ENCODE peak calls at places on chromosomes 13 and 19, in eight cellular contexts. T is PC-9; W is CD8-positive, alpha-beta T cell; P is Peyer's patch; M is fibroblast of lung; C is mesendoderm; V is neural progenitor cell; K is psoas muscle. F is an unnamed sample. For H3K4me1, the result is how much of the 10 kb centered on the place peaks cover.

GRCh38 chr19:35757231-35757748 is 461 bp upstream of the HSPB6 start:
- DNase-seq in T (no peak), W (no peak), P (peak), M (peak), C (peak), V (peak), K (peak), F (no peak)

GRCh38 chr13:40190656-40191100 is 475.8 kb downstream of the FOXO1 start:
- DNase-seq in T (no peak), W (peak), P (peak), M (peak), C (peak), V (peak), K (no peak), F (peak)

GRCh38 chr13:111158136-111158805 is 43.2 kb downstream of the ARHGEF7 start:
- DNase-seq in T (peak), W (no peak), P (no peak), M (peak), C (no peak), V (no peak), K (no peak), F (no peak)

GRCh38 chr13:99122171-99122570 is 78.5 kb upstream of the UBAC2 start:
- DNase-seq in T (no peak), W (no peak), P (no peak), M (no peak), C (no peak), V (no peak), K (no peak), F (no peak)

GRCh38 chr19:7699003-7699402 is 2.9 kb downstream of the FCER2 start:
- DNase-seq in T (no peak), W (no peak), P (no peak), M (no peak), C (no peak), V (no peak), K (no peak), F (no peak)

GRCh38 chr13:75838366-75839017 is 202.4 kb downstream of the LMO7 start:
- DNase-seq in T (no peak), W (no peak), P (no peak), M (no peak), C (no peak), V (no peak), K (no peak), F (no peak)

GRCh38 chr13:30191491-30192100 is 115.8 kb downstream of the KATNAL1 start:
- DNase-seq in T (no peak), W (no peak), P (no peak), M (peak), C (no peak), V (no peak), K (no peak), F (no peak)

GRCh38 chr13:113224486-113224885 is 15.1 kb downstream of the CUL4A start:
- DNase-seq in T (no peak), W (no peak), P (no peak), M (no peak), C (no peak), V (no peak), K (no peak), F (no peak)

GRCh38 chr13:111503905-111504695 is 183.7 kb downstream of the TEX29 start:
- DNase-seq in T (no peak), W (no peak), P (no peak), M (no peak), C (no peak), V (no peak), K (no peak), F (no peak)

GRCh38 chr19:54434862-54435174 is 14.2 kb upstream of the LENG8 start:
- DNase-seq in T (no peak), W (no peak), P (no peak), M (no peak), C (no peak), V (no peak), K (no peak), F (no peak)

GRCh38 chr19:40523322-40524047 is 53.2 kb upstream of the SHKBP1 start:
- DNase-seq in T (peak), W (no peak), P (peak), M (peak), C (peak), V (peak), K (peak), F (peak)

GRCh38 chr19:4929186-4929585 is 19.9 kb downstream of the UHRF1 start:
- DNase-seq in T (no peak), W (no peak), P (no peak), M (peak), C (no peak), V (no peak), K (no peak), F (no peak)

GRCh38 chr13:96575423-96576320 is 418.6 kb downstream of the OXGR1 start:
- DNase-seq in T (no peak), W (no peak), P (no peak), M (no peak), C (no peak), V (no peak), K (no peak), F (no peak)

GRCh38 chr19:3785464-3785937 is 680 bp downstream of the MATK start:
- DNase-seq in T (no peak), W (no peak), P (no peak), M (no peak), C (no peak), V (peak), K (no peak), F (no peak)

GRCh38 chr19:29014857-29015436 is 198.0 kb downstream of the UQCRFS1 start:
- DNase-seq in T (no peak), W (no peak), P (no peak), M (no peak), C (peak), V (no peak), K (no peak), F (no peak)

GRCh38 chr13:45121421-45121820 is 1.1 kb downstream of the GTF2F2 start:
- DNase-seq in T (no peak), W (no peak), P (no peak), M (peak), C (peak), V (peak), K (no peak), F (no peak)

GRCh38 chr13:40920826-40921225 is 98.3 kb downstream of the ELF1 start:
- DNase-seq in T (no peak), W (no peak), P (no peak), M (peak), C (no peak), V (no peak), K (no peak), F (no peak)

GRCh38 chr19:3162418-3163229 is 15.9 kb upstream of the S1PR4 start:
- DNase-seq in T (no peak), W (no peak), P (no peak), M (no peak), C (peak), V (no peak), K (no peak), F (no peak)

GRCh38 chr19:6057651-6058365 is 52.5 kb downstream of the RFX2 start:
- DNase-seq in T (no peak), W (no peak), P (no peak), M (no peak), C (no peak), V (no peak), K (no peak), F (no peak)
- H3K27ac ChIP-seq in T (peak), W (no peak), P (peak), M (peak), C (no peak), V (no peak), K (peak), F (no peak)

GRCh38 chr19:6528544-6529121 is 2.2 kb upstream of the TNFSF9 start:
- DNase-seq in T (no peak), W (no peak), P (peak), M (no peak), C (peak), V (no peak), K (peak), F (no peak)
- H3K4me1 ChIP-seq in T (under half), W (under half), P (under half), M (under half), C (under half), V (under half), K (under half), F (under half)

GRCh38 chr13:87677043-87677333 is 5.8 kb downstream of the SLITRK5 start:
- DNase-seq in T (no peak), W (no peak), P (no peak), M (no peak), C (no peak), V (no peak), K (no peak), F (no peak)
- H3K4me3 ChIP-seq in T (no peak), W (no peak), P (no peak), M (no peak), C (no peak), V (peak), K (no peak), F (no peak)

DNA sequence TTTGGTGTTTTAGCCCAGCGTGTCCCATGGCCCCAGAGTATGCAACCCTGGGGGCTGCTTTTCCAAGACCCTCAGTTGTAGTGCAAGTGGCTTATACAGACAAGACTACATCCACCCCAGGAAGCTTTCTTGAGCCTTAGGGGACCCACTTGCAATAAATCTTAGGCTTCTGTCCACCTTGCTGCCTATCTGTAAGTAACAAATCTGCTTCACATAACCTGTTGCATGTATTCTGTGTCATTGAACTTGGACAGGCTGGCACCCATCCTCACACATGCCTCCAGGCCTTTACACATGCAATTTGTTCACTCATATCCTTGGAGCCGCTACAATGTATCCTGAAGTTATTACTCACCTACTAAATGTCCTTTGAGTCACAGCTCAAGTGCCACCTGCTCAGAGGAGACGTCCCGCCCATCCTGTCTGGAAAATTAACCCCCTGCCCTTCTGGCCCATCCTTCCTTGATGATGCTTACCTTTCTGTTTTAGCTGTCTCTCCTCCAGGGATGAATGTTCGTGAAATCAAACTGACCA is 101.2 kb downstream of the ZNF536 start:
- DNase-seq in T (no peak), W (no peak), P (no peak), M (no peak), C (no peak), V (no peak), K (no peak), F (no peak)
- H3K27ac ChIP-seq in T (no peak), W (no peak), P (no peak), M (no peak), C (no peak), V (no peak), K (no peak), F (no peak)

DNA sequence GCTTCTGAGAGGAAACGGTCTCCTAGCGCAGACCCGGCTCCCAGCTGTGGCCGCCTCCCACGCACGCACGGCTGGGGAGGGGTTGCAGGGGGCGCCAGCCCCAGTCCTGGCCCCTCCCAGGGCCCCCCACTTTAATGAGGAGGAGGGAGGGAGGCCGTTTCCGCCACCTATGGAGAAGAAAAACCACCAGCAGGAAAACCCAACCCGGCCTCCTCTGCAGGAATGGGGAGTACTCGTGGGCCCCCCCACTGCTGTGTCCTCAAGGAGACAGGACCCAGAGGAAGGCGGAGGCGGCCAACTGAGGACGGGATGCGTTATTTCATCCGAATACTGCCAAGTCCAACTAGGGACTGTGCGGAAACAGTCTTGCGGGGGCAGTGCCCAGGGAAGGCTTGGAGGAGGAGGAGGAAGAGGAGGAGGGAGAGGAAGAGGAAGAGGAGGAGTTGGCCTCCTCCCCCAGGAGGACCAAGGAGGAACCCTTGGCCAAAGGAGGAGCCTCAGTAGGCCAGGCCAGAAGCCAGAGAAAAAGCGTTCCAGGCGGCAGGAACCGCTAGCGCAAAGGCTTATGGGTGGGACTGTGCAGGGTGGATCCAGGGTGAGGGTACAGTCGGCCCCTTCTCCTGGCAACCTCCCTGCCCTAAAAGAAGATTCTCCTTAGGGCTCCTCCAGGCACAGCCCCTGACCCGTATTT is 3.9 kb upstream of the SSBP4 start:
- DNase-seq in T (no peak), W (no peak), P (no peak), M (peak), C (no peak), V (no peak), K (peak), F (peak)
- H3K4me1 ChIP-seq in T (under half), W (half or more), P (under half), M (under half), C (under half), V (under half), K (under half), F (half or more)

DNA sequence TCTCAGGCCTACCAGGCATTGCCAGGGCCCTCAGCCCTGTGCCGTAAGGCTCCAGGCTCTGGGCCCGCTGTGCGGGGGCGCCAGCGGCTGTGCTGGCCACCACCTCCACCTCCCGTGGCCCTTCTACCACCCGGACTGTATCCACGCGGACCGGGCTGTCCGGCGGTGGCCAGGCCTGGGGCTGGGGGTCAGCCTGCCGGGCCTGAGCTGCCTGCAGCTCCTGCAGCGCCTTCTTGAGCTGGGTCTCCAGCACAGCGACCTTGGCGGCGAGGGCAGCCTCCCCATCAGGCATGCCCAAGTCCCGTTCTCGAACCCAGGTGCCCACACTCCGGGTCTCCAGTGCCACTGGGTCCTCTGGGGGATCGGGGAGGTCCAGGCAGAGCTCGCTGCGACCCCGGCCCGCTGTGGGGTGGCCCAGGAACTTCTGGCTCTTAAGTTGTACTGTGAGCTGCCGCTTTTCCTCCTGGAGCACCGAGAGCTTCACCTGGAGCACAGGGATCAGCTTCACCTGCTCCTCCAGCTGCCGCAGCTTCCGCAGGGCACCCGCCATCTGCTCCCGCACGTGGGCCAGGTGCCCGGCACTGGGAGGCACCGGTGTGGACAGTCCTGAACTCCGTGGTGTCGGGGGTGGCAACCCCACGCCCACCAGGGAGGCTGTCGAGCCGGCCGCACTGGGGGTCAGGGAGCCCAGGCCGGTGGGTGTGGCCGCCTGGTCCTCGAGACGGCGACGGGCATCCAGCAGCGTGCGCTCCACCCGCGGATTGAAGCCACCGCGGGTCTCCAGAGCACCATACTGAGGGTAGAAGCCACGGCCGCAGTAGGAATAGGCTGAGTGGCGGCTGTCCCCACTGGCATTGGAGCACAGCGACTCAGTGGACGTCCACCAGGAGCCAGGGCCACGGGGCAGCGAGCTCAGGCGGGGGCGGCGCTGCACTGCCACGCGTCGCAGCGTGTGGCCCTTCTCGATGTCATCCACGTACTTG is 4.1 kb downstream of the KANK2 start:
- DNase-seq in T (no peak), W (no peak), P (no peak), M (no peak), C (no peak), V (no peak), K (no peak), F (no peak)
- H3K4me3 ChIP-seq in T (no peak), W (no peak), P (no peak), M (no peak), C (no peak), V (no peak), K (no peak), F (no peak)

DNA sequence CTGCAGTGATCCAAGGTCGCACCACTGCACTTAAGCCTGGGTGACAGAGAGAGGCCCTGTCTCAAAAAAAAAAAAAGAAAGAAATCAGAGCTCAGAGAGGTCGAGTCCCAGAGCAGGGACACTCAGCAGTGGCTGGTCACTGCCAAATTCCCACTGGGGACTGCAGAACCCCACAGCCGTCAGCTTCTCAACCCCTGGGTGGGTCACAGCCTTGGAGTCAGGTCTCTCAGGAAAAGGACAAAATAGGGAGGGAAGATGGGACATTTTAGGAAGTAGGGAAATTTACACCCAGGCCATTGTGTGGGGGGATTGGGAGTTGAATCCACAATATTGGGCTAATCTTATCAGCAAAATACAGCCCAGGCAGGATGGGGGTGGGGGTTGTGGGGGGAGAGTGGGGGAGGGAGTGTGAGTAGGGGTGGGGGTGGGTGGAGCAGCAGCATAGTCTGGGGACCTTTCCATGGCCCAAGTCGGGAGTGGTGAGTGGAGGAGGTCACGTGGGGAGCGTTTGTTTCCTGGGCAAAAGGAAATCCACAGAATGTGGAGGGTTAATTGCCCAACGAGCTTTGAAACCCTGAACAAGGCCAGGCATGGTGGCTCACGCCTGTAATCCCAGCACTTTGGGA is 5.0 kb upstream of the CCDC194 start:
- DNase-seq in T (no peak), W (no peak), P (no peak), M (no peak), C (peak), V (no peak), K (no peak), F (no peak)
- H3K27ac ChIP-seq in T (no peak), W (no peak), P (no peak), M (no peak), C (peak), V (no peak), K (no peak), F (no peak)

DNA sequence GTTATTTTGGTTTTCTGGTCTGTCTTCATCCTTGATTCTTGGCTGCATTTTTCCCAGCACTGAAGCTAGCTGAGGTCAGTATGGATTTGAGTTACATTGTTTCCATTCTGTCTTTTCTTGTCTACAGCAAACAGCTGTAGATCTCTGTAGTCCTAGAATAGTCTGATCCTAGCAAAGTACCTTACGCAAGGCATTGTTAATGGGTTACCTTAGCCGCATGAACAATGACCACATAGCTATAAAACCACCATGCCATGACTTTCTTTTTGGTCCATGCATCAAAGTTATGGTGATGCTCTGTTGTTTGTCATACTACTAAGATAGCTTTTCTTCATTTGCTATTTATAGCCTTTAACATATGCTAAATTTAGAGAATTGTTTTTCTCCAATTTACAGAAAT is 748.8 kb upstream of the SPRY2 start:
- DNase-seq in T (no peak), W (no peak), P (no peak), M (no peak), C (no peak), V (no peak), K (no peak), F (no peak)
- H3K4me1 ChIP-seq in T (under half), W (under half), P (under half), M (under half), C (under half), V (under half), K (under half), F (under half)

F was measured in CD8-positive, alpha-beta memory T cell.